ENCODE peak calls at places on chromosomes 13 and 19, in six cellular contexts. M is activated naive CD4-positive, alpha-beta T cell treated with Interleukin-2 at 50 U/mL for 16 hours; Y is GM23248; E is stimulated activated CD4-positive, alpha-beta T cell treated with anti-CD3 and anti-CD28 coated beads, TNF-alpha, amount 100 ng/mL, for 48 hours; O is NCI-H774; F is non-pigmented ciliary epithelial cell. U is an unnamed sample.
A peak's percentile ranks its signal among the peaks of the same experiment; 100 is the strongest.

GRCh38 chr19:10543420-10544241 is at the start of gene ATG4D:
- DNase-seq in M (peak; percentile 78), Y (peak; percentile 89), E (peak; percentile 81), O (peak; percentile 85), F (no peak), U (peak; percentile 96)

GRCh38 chr19:5891938-5892771 is 11.4 kb downstream of the NDUFA11 start:
- DNase-seq in M (no peak), Y (peak; percentile 67), E (no peak), O (no peak), F (no peak), U (no peak)

GRCh38 chr19:51803965-51804364 is 9.0 kb downstream of the FPR3 start:
- DNase-seq in M (no peak), Y (no peak), E (no peak), O (no peak), F (no peak), U (no peak)

GRCh38 chr13:32427852-32428580 is at the start of gene N4BP2L1:
- DNase-seq in M (peak; percentile 86), Y (peak; percentile 71), E (peak; percentile 83), O (no peak), F (no peak), U (peak; percentile 75)

GRCh38 chr13:46181799-46182490 is at the start of gene LCP1:
- DNase-seq in M (peak; percentile 75), Y (no peak), E (peak; percentile 63), O (peak; percentile 23), F (no peak), U (peak; percentile 36)

GRCh38 chr19:9709305-9709704 is 34.4 kb upstream of the ZNF562 start:
- DNase-seq in M (no peak), Y (no peak), E (no peak), O (no peak), F (no peak), U (no peak)

GRCh38 chr13:96238861-96239260 is 149.0 kb downstream of the HS6ST3 start:
- DNase-seq in M (no peak), Y (peak; percentile 12), E (no peak), O (no peak), F (no peak), U (no peak)

GRCh38 chr13:71618154-71618553 is 248.8 kb downstream of the DACH1 start:
- DNase-seq in M (no peak), Y (peak; percentile 1), E (no peak), O (no peak), F (no peak), U (no peak)

GRCh38 chr13:59111711-59112110 is 1052.0 kb downstream of the DIAPH3 start:
- DNase-seq in M (no peak), Y (peak; percentile 0), E (no peak), O (no peak), F (peak; percentile 62), U (no peak)

GRCh38 chr19:34241513-34242337 is 12.6 kb upstream of the GARRE1 start:
- DNase-seq in M (no peak), Y (no peak), E (no peak), O (peak; percentile 64), F (no peak), U (no peak)

GRCh38 chr19:51366999-51367564 is 894 bp upstream of the ETFB start:
- DNase-seq in M (peak; percentile 29), Y (peak; percentile 52), E (no peak), O (no peak), F (no peak), U (no peak)

GRCh38 chr19:55172741-55173140 is 6.3 kb upstream of the DNAAF3 start:
- DNase-seq in M (no peak), Y (peak; percentile 86), E (no peak), O (no peak), F (no peak), U (no peak)

GRCh38 chr13:41465215-41465907 is 8.0 kb downstream of the RGCC start:
- DNase-seq in M (peak; percentile 88), Y (peak; percentile 91), E (peak; percentile 77), O (no peak), F (peak; percentile 71), U (no peak)

GRCh38 chr19:31519216-31519615 is 170.0 kb upstream of the TSHZ3 start:
- DNase-seq in M (no peak), Y (no peak), E (no peak), O (no peak), F (no peak), U (no peak)

GRCh38 chr13:34357435-34358232 is 539.7 kb downstream of the RFC3 start:
- DNase-seq in M (no peak), Y (peak; percentile 95), E (no peak), O (no peak), F (peak; percentile 64), U (no peak)

GRCh38 chr19:8240274-8241229 is 31.4 kb downstream of the CERS4 start:
- DNase-seq in M (peak; percentile 33), Y (peak; percentile 82), E (peak; percentile 25), O (no peak), F (peak; percentile 83), U (peak; percentile 86)